ENCODE peak calls at places on chromosomes 5 and 9, in eight cellular contexts. T is HCT116, U is neural progenitor cell, B is OCI-LY7, X is PC-3, O is GM23338, I is SK-N-SH, M is MM.1S. F is an unnamed sample.

GRCh38 chr9:76542360-76542759 is 83.4 kb downstream of the GCNT1 start:
- DNase-seq in T (no peak), U (peak), B (no peak), X (no peak), O (peak), I (no peak), M (no peak), F (no peak)

GRCh38 chr5:134603059-134603458 is 29.6 kb downstream of the SAR1B start:
- DNase-seq in T (no peak), U (no peak), B (no peak), X (peak), O (no peak), I (no peak), M (no peak), F (no peak)

GRCh38 chr5:121273818-121274433 is 577.8 kb upstream of the FTMT start:
- DNase-seq in T (peak), U (no peak), B (no peak), X (peak), O (no peak), I (no peak), M (no peak), F (peak)

GRCh38 chr5:150302301-150303069 is at the start of gene ARSI:
- DNase-seq in T (no peak), U (peak), B (no peak), X (peak), O (peak), I (no peak), M (peak), F (peak)

GRCh38 chr5:94725142-94725541 is 106.7 kb downstream of the SLF1 start:
- DNase-seq in T (no peak), U (no peak), B (no peak), X (no peak), O (no peak), I (no peak), M (no peak), F (peak)

GRCh38 chr9:98214811-98215210 is 22.4 kb upstream of the CORO2A start:
- DNase-seq in T (no peak), U (no peak), B (no peak), X (no peak), O (no peak), I (no peak), M (no peak), F (no peak)

GRCh38 chr5:156783092-156783491 is 67.0 kb upstream of the PPP1R2B start:
- DNase-seq in T (no peak), U (no peak), B (peak), X (no peak), O (no peak), I (no peak), M (no peak), F (no peak)

GRCh38 chr5:132782101-132782500 is 5.1 kb upstream of the SEPTIN8 start:
- DNase-seq in T (no peak), U (no peak), B (no peak), X (peak), O (no peak), I (no peak), M (no peak), F (no peak)

GRCh38 chr5:157108961-157109360 is at the start of gene HAVCR2:
- DNase-seq in T (no peak), U (no peak), B (peak), X (no peak), O (no peak), I (no peak), M (peak), F (no peak)

GRCh38 chr5:134595458-134595838 is 37.2 kb downstream of the SAR1B start:
- DNase-seq in T (no peak), U (no peak), B (no peak), X (no peak), O (no peak), I (no peak), M (no peak), F (no peak)

GRCh38 chr9:83521017-83521810 is 17.0 kb downstream of the FRMD3 start:
- DNase-seq in T (no peak), U (no peak), B (no peak), X (peak), O (no peak), I (no peak), M (no peak), F (no peak)

GRCh38 chr9:80964374-80964773 is 725.0 kb downstream of the TLE1 start:
- DNase-seq in T (no peak), U (no peak), B (no peak), X (no peak), O (no peak), I (no peak), M (no peak), F (no peak)

GRCh38 chr5:93337138-93337537 is 243.9 kb downstream of the NR2F1-AS1 start:
- DNase-seq in T (no peak), U (no peak), B (no peak), X (peak), O (no peak), I (no peak), M (no peak), F (no peak)

GRCh38 chr5:38603691-38604090 is 47.2 kb upstream of the LIFR start:
- DNase-seq in T (no peak), U (no peak), B (no peak), X (peak), O (no peak), I (no peak), M (no peak), F (no peak)

GRCh38 chr9:2613730-2614271 is 7.8 kb upstream of the VLDLR start:
- DNase-seq in T (no peak), U (no peak), B (no peak), X (no peak), O (peak), I (no peak), M (no peak), F (no peak)

GRCh38 chr9:18384066-18384465 is 89.9 kb upstream of the ADAMTSL1 start:
- DNase-seq in T (no peak), U (no peak), B (no peak), X (no peak), O (no peak), I (no peak), M (no peak), F (no peak)

GRCh38 chr5:170164921-170165320 is 59.2 kb downstream of the FOXI1 start:
- DNase-seq in T (no peak), U (no peak), B (no peak), X (no peak), O (no peak), I (no peak), M (no peak), F (no peak)

GRCh38 chr5:123156577-123157296 is 67.7 kb downstream of the PRDM6 start:
- DNase-seq in T (no peak), U (no peak), B (no peak), X (no peak), O (no peak), I (no peak), M (no peak), F (peak)

GRCh38 chr5:124399426-124399961 is 346.9 kb downstream of the ZNF608 start:
- DNase-seq in T (no peak), U (peak), B (no peak), X (no peak), O (no peak), I (no peak), M (no peak), F (no peak)

GRCh38 chr5:138258704-138259285 is 15.6 kb downstream of the GFRA3 start:
- DNase-seq in T (no peak), U (no peak), B (no peak), X (no peak), O (no peak), I (no peak), M (no peak), F (no peak)

GRCh38 chr5:60835554-60835953 is 8.5 kb downstream of the ELOVL7 start:
- DNase-seq in T (no peak), U (no peak), B (no peak), X (peak), O (no peak), I (no peak), M (no peak), F (no peak)

GRCh38 chr5:180208038-180208434 is 975 bp downstream of the RASGEF1C start:
- DNase-seq in T (no peak), U (peak), B (no peak), X (no peak), O (peak), I (no peak), M (no peak), F (no peak)

GRCh38 chr9:33170464-33171156 is 3.5 kb upstream of the B4GALT1 start:
- DNase-seq in T (peak), U (peak), B (peak), X (peak), O (peak), I (peak), M (no peak), F (no peak)

GRCh38 chr9:3473402-3473801 is 52.4 kb downstream of the RFX3 start:
- DNase-seq in T (no peak), U (no peak), B (peak), X (no peak), O (no peak), I (no peak), M (no peak), F (no peak)

GRCh38 chr5:141362719-141363118 is 1.2 kb upstream of the PCDHGA5 start:
- DNase-seq in T (no peak), U (no peak), B (peak), X (no peak), O (no peak), I (no peak), M (no peak), F (no peak)

GRCh38 chr5:141360685-141361084 is 891 bp downstream of the PCDHGB2 start:
- DNase-seq in T (no peak), U (no peak), B (no peak), X (no peak), O (no peak), I (no peak), M (no peak), F (no peak)

GRCh38 chr5:141356133-141356532 is 1.3 kb downstream of the PCDHGA4 start:
- DNase-seq in T (no peak), U (no peak), B (no peak), X (no peak), O (no peak), I (no peak), M (no peak), F (no peak)

GRCh38 chr5:141356950-141357349 is 2.1 kb downstream of the PCDHGA4 start:
- DNase-seq in T (no peak), U (no peak), B (no peak), X (no peak), O (no peak), I (no peak), M (no peak), F (no peak)

GRCh38 chr5:141359790-141360426 is at the start of gene PCDHGB2:
- DNase-seq in T (peak), U (peak), B (peak), X (peak), O (peak), I (peak), M (peak), F (no peak)
- TF ChIP-seq CTCF in T (peak), U (peak), B (peak), X (peak), O (peak), I (peak), M (peak), F (no peak)

GRCh38 chr9:133854785-133855184 is 116.6 kb upstream of the SARDH start:
- DNase-seq in T (no peak), U (no peak), B (no peak), X (no peak), O (no peak), I (no peak), M (no peak), F (no peak)

GRCh38 chr9:133856798-133857197 is 118.6 kb upstream of the SARDH start:
- DNase-seq in T (no peak), U (no peak), B (no peak), X (no peak), O (no peak), I (no peak), M (no peak), F (no peak)

GRCh38 chr9:133855802-133856592 is 117.8 kb upstream of the SARDH start:
- DNase-seq in T (no peak), U (no peak), B (no peak), X (no peak), O (no peak), I (no peak), M (no peak), F (peak)

GRCh38 chr9:133858771-133859170 is 120.6 kb upstream of the SARDH start:
- DNase-seq in T (no peak), U (no peak), B (no peak), X (no peak), O (no peak), I (no peak), M (no peak), F (no peak)

DNA sequence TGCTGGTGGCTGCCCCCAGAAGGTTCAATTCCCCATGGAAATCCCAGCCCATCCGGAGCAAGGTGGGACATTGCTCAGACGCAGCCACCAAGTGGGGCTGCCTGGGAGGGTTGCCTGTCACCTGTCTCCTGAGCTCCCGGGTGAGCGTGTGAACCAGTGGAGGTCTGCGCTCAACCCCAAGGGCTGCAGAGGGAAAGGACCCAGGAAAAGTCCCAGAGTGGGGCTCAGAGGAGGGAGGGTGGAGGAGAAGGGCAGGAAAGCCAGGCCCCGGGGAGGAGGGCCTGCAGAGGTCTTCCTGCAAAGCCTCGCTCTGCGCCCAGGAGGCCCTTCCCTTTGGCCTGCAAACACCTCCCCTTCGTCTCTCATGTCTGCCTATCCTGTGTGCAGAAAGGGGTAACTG is 119.5 kb upstream of the SARDH start:
- DNase-seq in T (no peak), U (no peak), B (no peak), X (no peak), O (no peak), I (no peak), M (no peak), F (no peak)
- H3K4me2 ChIP-seq in T (no peak), U (no peak), B (no peak), X (no peak), O (no peak), I (no peak), M (no peak), F (no peak)

DNA sequence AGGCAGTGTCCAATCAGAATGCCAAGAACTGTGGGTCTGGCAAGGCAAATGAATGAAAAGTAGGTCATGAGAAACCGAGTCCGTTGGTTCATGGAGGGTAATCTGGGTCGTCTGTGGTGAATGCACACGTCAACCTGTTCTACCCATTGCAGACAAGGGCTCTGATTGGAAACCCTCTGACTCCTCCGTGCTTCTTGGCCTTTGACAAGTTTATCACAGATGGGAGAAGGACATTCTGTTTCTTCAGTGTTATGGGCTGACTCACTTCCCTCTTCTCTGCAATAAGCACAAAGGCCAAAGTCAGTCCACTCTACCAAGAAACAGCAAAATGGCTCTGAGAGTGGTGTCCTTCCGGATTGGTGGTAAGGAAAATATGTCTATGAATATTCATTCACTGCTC is 89.3 kb downstream of the FEM1C start:
- DNase-seq in T (no peak), U (no peak), B (no peak), X (peak), O (no peak), I (no peak), M (no peak), F (peak)
- TF ChIP-seq EZH2phosphoT487 in T (no peak), U (no peak), B (no peak), X (no peak), O (no peak), I (no peak), M (no peak), F (no peak)

GRCh38 chr9:82106536-82106935 is 118.0 kb downstream of the SPATA31D1 start:
- DNase-seq in T (no peak), U (no peak), B (no peak), X (no peak), O (no peak), I (no peak), M (no peak), F (no peak)

GRCh38 chr9:82105729-82106128 is 117.2 kb downstream of the SPATA31D1 start:
- DNase-seq in T (no peak), U (no peak), B (peak), X (peak), O (peak), I (no peak), M (no peak), F (peak)

GRCh38 chr9:82104252-82104651 is 115.7 kb downstream of the SPATA31D1 start:
- DNase-seq in T (no peak), U (no peak), B (no peak), X (no peak), O (no peak), I (no peak), M (no peak), F (no peak)

GRCh38 chr9:82101475-82101874 is 112.9 kb downstream of the SPATA31D1 start:
- DNase-seq in T (peak), U (peak), B (peak), X (peak), O (peak), I (no peak), M (peak), F (no peak)
- TF ChIP-seq CTCF in T (peak), U (peak), B (peak), X (peak), O (peak), I (peak), M (peak), F (no peak)

DNA sequence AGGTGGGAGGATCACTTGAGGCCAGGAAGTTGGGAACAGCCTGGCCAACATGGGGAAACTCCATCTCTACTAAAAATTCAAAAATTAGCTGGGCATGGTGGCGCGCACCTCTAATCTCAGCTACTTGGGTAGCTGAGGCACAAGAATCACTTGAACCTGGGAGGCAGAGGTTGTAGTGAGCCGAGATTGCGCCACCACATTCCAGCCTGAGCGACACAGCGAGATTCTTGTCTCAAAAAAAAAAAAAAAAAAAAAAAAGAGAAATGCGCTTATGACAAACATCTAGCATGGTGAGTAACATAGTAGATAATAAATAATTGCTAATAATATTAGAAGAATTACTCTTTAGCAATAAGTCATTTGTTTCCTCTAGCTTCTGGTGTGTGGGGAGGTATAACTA is 25.9 kb downstream of the RUSC2 start:
- DNase-seq in T (no peak), U (no peak), B (no peak), X (no peak), O (no peak), I (no peak), M (no peak), F (no peak)
- H3K4me2 ChIP-seq in T (peak), U (no peak), B (no peak), X (peak), O (no peak), I (peak), M (no peak), F (no peak)

GRCh38 chr5:15646351-15646750 is 146.4 kb downstream of the FBXL7 start:
- DNase-seq in T (no peak), U (no peak), B (no peak), X (no peak), O (no peak), I (no peak), M (no peak), F (peak)
- TF ChIP-seq EZH2phosphoT487 in T (no peak), U (no peak), B (no peak), X (no peak), O (no peak), I (no peak), M (no peak), F (no peak)

GRCh38 chr5:2857837-2858236 is 106.4 kb upstream of the IRX2 start:
- DNase-seq in T (no peak), U (no peak), B (no peak), X (no peak), O (no peak), I (no peak), M (no peak), F (no peak)

GRCh38 chr5:2861605-2862004 is 110.1 kb upstream of the IRX2 start:
- DNase-seq in T (no peak), U (no peak), B (no peak), X (no peak), O (no peak), I (no peak), M (peak), F (no peak)

GRCh38 chr5:2863675-2864433 is 112.4 kb upstream of the IRX2 start:
- DNase-seq in T (no peak), U (peak), B (no peak), X (no peak), O (no peak), I (no peak), M (no peak), F (no peak)

GRCh38 chr5:2863133-2863532 is 111.7 kb upstream of the IRX2 start:
- DNase-seq in T (no peak), U (no peak), B (no peak), X (no peak), O (no peak), I (no peak), M (no peak), F (no peak)

GRCh38 chr5:2860101-2860500 is 108.6 kb upstream of the IRX2 start:
- DNase-seq in T (no peak), U (no peak), B (no peak), X (no peak), O (no peak), I (no peak), M (no peak), F (no peak)
- TF ChIP-seq CTCF in T (no peak), U (no peak), B (no peak), X (no peak), O (no peak), I (no peak), M (no peak), F (no peak)

GRCh38 chr9:85615792-85616191 is 126.0 kb downstream of the AGTPBP1 start:
- DNase-seq in T (no peak), U (no peak), B (no peak), X (no peak), O (no peak), I (no peak), M (no peak), F (no peak)
- H3K4me2 ChIP-seq in T (no peak), U (no peak), B (no peak), X (no peak), O (no peak), I (no peak), M (no peak), F (no peak)

DNA sequence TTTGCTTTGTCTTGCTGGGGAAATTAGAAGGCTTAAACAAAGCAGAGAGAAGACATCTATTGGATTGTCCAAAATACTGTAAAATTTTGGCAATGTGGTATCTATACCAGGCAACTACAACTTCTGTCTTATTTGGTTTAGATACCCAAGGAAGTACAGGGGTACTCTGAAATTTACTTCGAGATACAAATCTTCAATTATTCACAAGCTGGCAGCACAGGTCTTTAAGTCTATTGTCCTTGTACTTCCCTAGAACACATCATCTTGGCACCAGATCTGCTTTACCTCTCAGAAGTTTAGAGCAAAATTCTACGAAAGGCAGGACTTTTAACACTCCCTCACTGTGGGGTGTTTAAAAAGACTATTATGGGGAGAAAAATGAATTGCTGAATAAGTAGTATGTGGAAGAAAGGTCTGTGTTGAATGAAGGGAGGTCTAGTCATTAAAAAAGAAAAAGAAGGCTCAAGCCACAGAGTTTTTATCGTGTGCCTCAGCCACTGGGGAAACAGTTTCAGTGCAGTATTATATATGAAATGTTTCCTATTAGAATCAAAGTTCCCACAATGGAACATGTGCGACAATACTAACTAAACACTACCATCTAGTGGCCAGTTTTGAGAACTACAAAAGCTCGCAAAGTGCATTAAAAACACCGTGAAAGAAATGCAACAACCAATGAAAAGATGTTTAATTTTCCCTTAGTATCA is 93.7 kb downstream of the PDE4D start:
- DNase-seq in T (peak), U (peak), B (peak), X (peak), O (peak), I (peak), M (peak), F (peak)
- TF ChIP-seq EZH2phosphoT487 in T (no peak), U (no peak), B (no peak), X (no peak), O (no peak), I (no peak), M (no peak), F (no peak)

F was measured in hepatocyte.